ENCODE peak calls at places on chromosomes 13 and 19, in five cellular contexts. W is mucosa of descending colon, A is AG09309, T is endodermal cell, E is astrocyte. Y is an unnamed sample.

GRCh38 chr13:50230365-50230978 is 215.2 kb downstream of the KCNRG start:
- DNase-seq in W (no peak), A (peak), T (no peak), E (peak), Y (no peak)

GRCh38 chr13:97240789-97241734 is 18.9 kb downstream of the MBNL2 start:
- DNase-seq in W (no peak), A (no peak), T (no peak), E (no peak), Y (no peak)

GRCh38 chr19:13119654-13120053 is 1.6 kb downstream of the NACC1 start:
- DNase-seq in W (no peak), A (no peak), T (peak), E (no peak), Y (no peak)

GRCh38 chr19:15357906-15358305 is 21.7 kb downstream of the AKAP8 start:
- DNase-seq in W (no peak), A (no peak), T (no peak), E (no peak), Y (no peak)

GRCh38 chr13:26759907-26760834 is at the start of gene GPR12:
- DNase-seq in W (no peak), A (no peak), T (peak), E (no peak), Y (no peak)

GRCh38 chr19:17654993-17655392 is 33.2 kb downstream of the UNC13A start:
- DNase-seq in W (peak), A (no peak), T (peak), E (no peak), Y (no peak)

GRCh38 chr19:45103200-45103624 is 10.2 kb downstream of the PPP1R37 start:
- DNase-seq in W (no peak), A (no peak), T (peak), E (no peak), Y (no peak)

GRCh38 chr13:101289764-101290163 is 126.5 kb downstream of the NALCN start:
- DNase-seq in W (no peak), A (no peak), T (peak), E (peak), Y (peak)

GRCh38 chr19:43934055-43934984 is 762 bp downstream of the ZNF45 start:
- DNase-seq in W (peak), A (no peak), T (no peak), E (peak), Y (no peak)

GRCh38 chr19:19566306-19566705 is 28.2 kb downstream of the CILP2 start:
- DNase-seq in W (no peak), A (no peak), T (no peak), E (peak), Y (no peak)

GRCh38 chr19:58227964-58228583 is 640 bp upstream of the ZNF544 start:
- DNase-seq in W (no peak), A (no peak), T (peak), E (peak), Y (no peak)

GRCh38 chr19:30344446-30345425 is 27.4 kb upstream of the ZNF536 start:
- DNase-seq in W (no peak), A (no peak), T (no peak), E (no peak), Y (no peak)

GRCh38 chr13:31242935-31243334 is 43.2 kb downstream of the B3GLCT start:
- DNase-seq in W (no peak), A (no peak), T (no peak), E (no peak), Y (no peak)

GRCh38 chr13:33487575-33488243 is 202.2 kb upstream of the STARD13 start:
- DNase-seq in W (peak), A (no peak), T (peak), E (no peak), Y (no peak)
- TF ChIP-seq CTCF in W (no peak), A (peak), T (peak), E (no peak), Y (peak)

GRCh38 chr19:3866798-3867638 is 1.8 kb downstream of the ZFR2 start:
- DNase-seq in W (no peak), A (no peak), T (no peak), E (no peak), Y (no peak)

GRCh38 chr19:3867971-3868769 is 668 bp downstream of the ZFR2 start:
- DNase-seq in W (no peak), A (no peak), T (peak), E (no peak), Y (no peak)

GRCh38 chr19:3863648-3864047 is 5.2 kb downstream of the ZFR2 start:
- DNase-seq in W (no peak), A (no peak), T (no peak), E (no peak), Y (no peak)

GRCh38 chr19:3873151-3873550 is 4.3 kb upstream of the ZFR2 start:
- DNase-seq in W (no peak), A (no peak), T (no peak), E (no peak), Y (no peak)

GRCh38 chr19:3868770-3869456 is at the start of gene ZFR2:
- DNase-seq in W (no peak), A (no peak), T (peak), E (no peak), Y (no peak)
- H3K4me3 ChIP-seq in W (no peak), A (no peak), T (peak), E (no peak), Y (no peak)

GRCh38 chr13:34078334-34078999 is 260.5 kb downstream of the RFC3 start:
- DNase-seq in W (no peak), A (no peak), T (no peak), E (no peak), Y (no peak)

GRCh38 chr13:34076319-34076718 is 258.4 kb downstream of the RFC3 start:
- DNase-seq in W (no peak), A (no peak), T (no peak), E (peak), Y (no peak)

GRCh38 chr13:34076943-34077703 is 259.2 kb downstream of the RFC3 start:
- DNase-seq in W (no peak), A (peak), T (no peak), E (peak), Y (no peak)
- TF ChIP-seq CTCF in W (peak), A (peak), T (peak), E (peak), Y (peak)

DNA sequence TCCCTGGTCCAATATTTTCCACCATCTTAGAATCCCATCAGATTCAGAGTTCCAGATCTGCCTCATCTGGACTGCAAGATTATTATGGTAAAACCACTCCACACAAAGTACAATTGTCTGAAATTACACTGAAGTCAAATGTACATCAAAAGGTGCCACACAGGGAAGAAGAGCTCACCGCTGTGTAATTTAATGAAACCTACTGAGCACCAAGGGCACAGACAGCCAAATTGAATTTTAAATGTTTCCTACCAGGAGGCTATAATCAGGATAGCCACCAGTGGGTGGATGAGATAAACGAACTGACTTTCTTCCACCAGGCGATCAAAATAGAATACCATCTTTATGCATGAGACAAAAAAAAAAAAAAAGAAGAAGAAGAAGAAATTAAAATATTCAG is 21.8 kb downstream of the LHFPL6 start:
- DNase-seq in W (no peak), A (no peak), T (no peak), E (no peak), Y (no peak)
- H3K4me3 ChIP-seq in W (no peak), A (no peak), T (no peak), E (no peak), Y (no peak)

DNA sequence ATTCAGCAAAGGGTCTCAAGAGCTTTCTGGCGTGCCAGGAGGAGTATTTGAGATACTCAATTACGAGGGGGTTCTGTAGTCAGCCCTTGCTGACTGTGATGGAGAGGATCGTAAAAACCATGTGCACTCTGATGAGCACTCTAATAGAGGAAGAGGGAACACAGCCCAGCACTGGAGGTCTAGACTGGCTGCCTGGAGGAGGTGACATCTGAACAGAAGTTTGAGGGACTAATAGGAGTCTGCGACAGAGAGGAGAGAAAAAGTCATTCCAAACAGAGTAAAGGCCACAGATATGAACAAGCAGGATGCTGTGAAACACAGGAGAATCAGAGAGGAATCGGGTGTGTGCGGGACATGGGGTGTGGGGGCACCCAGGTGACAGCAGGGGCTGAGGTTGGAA is 79.4 kb downstream of the DPF1 start:
- DNase-seq in W (no peak), A (no peak), T (no peak), E (no peak), Y (no peak)
- TF ChIP-seq CTCF in W (no peak), A (no peak), T (no peak), E (no peak), Y (no peak)

DNA sequence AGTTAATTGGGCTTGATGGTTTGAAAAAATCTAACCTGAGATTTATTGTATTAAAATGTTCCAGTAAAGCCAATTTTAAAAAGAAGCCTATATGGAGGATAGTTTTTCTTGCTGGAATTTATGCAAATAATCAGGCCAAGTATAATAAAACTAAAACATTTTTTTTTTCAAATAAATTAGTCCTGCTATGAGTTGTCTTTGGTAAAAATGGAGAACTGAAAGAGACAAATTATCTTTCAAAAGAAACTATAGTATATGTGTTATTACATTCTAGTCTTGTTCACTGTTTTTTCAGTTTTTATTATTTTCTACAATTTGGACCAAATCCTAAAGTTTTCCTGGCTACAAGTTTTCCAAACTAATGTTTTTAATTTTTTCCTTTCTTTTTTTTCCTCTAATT is 468.9 kb downstream of the UQCRFS1 start:
- DNase-seq in W (no peak), A (no peak), T (no peak), E (no peak), Y (no peak)
- H3K4me3 ChIP-seq in W (no peak), A (no peak), T (no peak), E (no peak), Y (no peak)

GRCh38 chr19:6056801-6057650 is 53.3 kb downstream of the RFX2 start:
- DNase-seq in W (peak), A (peak), T (peak), E (peak), Y (peak)
- TF ChIP-seq CTCF in W (no peak), A (no peak), T (no peak), E (no peak), Y (no peak)